ENCODE peak calls at places on chromosomes 6 and 20, in seven cellular contexts. One of them, this sample, is unnamed.

GRCh38 chr6:56851541-56852248 is 103.2 kb upstream of the BEND6 start:
- DNase-seq in hippocampal formation: peak; percentile 95
- DNase-seq in IMR-90: peak; percentile 89
- DNase-seq in foreskin keratinocyte: no peak
- DNase-seq in T-helper 17 cell: no peak
- DNase-seq in endothelial cell: peak; percentile 67
- DNase-seq in GM03348: peak; percentile 75
- DNase-seq in this sample: peak; percentile 69

GRCh38 chr6:67544851-67545452 is 1090.1 kb upstream of the ADGRB3 start:
- DNase-seq in hippocampal formation: no peak
- DNase-seq in IMR-90: no peak
- DNase-seq in foreskin keratinocyte: no peak
- DNase-seq in T-helper 17 cell: no peak
- DNase-seq in endothelial cell: no peak
- DNase-seq in GM03348: no peak
- DNase-seq in this sample: no peak

GRCh38 chr6:11277275-11278206 is 45.1 kb upstream of the NEDD9 start:
- DNase-seq in hippocampal formation: no peak
- DNase-seq in IMR-90: peak; percentile 82
- DNase-seq in foreskin keratinocyte: peak; percentile 81
- DNase-seq in T-helper 17 cell: no peak
- DNase-seq in endothelial cell: peak; percentile 10
- DNase-seq in GM03348: peak; percentile 83
- DNase-seq in this sample: no peak

GRCh38 chr6:47334334-47334733 is 24.6 kb upstream of the TNFRSF21 start:
- DNase-seq in hippocampal formation: no peak
- DNase-seq in IMR-90: no peak
- DNase-seq in foreskin keratinocyte: no peak
- DNase-seq in T-helper 17 cell: no peak
- DNase-seq in endothelial cell: no peak
- DNase-seq in GM03348: no peak
- DNase-seq in this sample: no peak

GRCh38 chr6:90860822-90861601 is 274.1 kb upstream of the MAP3K7 start:
- DNase-seq in hippocampal formation: peak; percentile 37
- DNase-seq in IMR-90: peak; percentile 15
- DNase-seq in foreskin keratinocyte: no peak
- DNase-seq in T-helper 17 cell: no peak
- DNase-seq in endothelial cell: no peak
- DNase-seq in GM03348: no peak
- DNase-seq in this sample: no peak

GRCh38 chr20:10769700-10770099 is 95.9 kb upstream of the JAG1 start:
- DNase-seq in hippocampal formation: no peak
- DNase-seq in IMR-90: peak; percentile 39
- DNase-seq in foreskin keratinocyte: no peak
- DNase-seq in T-helper 17 cell: no peak
- DNase-seq in endothelial cell: no peak
- DNase-seq in GM03348: no peak
- DNase-seq in this sample: no peak

GRCh38 chr6:20370801-20371200 is 30.9 kb upstream of the E2F3 start:
- DNase-seq in hippocampal formation: no peak
- DNase-seq in IMR-90: no peak
- DNase-seq in foreskin keratinocyte: peak; percentile 27
- DNase-seq in T-helper 17 cell: no peak
- DNase-seq in endothelial cell: no peak
- DNase-seq in GM03348: no peak
- DNase-seq in this sample: no peak

GRCh38 chr20:11331096-11331495 is 586.6 kb upstream of the BTBD3 start:
- DNase-seq in hippocampal formation: no peak
- DNase-seq in IMR-90: no peak
- DNase-seq in foreskin keratinocyte: no peak
- DNase-seq in T-helper 17 cell: no peak
- DNase-seq in endothelial cell: no peak
- DNase-seq in GM03348: no peak
- DNase-seq in this sample: no peak

GRCh38 chr6:145798530-145798929 is 16.1 kb downstream of the FBXO30 start:
- DNase-seq in hippocampal formation: no peak
- DNase-seq in IMR-90: peak; percentile 62
- DNase-seq in foreskin keratinocyte: no peak
- DNase-seq in T-helper 17 cell: no peak
- DNase-seq in endothelial cell: no peak
- DNase-seq in GM03348: no peak
- DNase-seq in this sample: no peak

GRCh38 chr20:45343445-45343866 is 4.8 kb downstream of the SDC4 start:
- DNase-seq in hippocampal formation: no peak
- DNase-seq in IMR-90: no peak
- DNase-seq in foreskin keratinocyte: no peak
- DNase-seq in T-helper 17 cell: no peak
- DNase-seq in endothelial cell: no peak
- DNase-seq in GM03348: no peak
- DNase-seq in this sample: no peak

GRCh38 chr20:6635034-6635736 is 132.3 kb upstream of the BMP2 start:
- DNase-seq in hippocampal formation: no peak
- DNase-seq in IMR-90: no peak
- DNase-seq in foreskin keratinocyte: no peak
- DNase-seq in T-helper 17 cell: no peak
- DNase-seq in endothelial cell: no peak
- DNase-seq in GM03348: no peak
- DNase-seq in this sample: no peak

GRCh38 chr6:157050537-157051280 is 272.6 kb downstream of the TMEM242 start:
- DNase-seq in hippocampal formation: no peak
- DNase-seq in IMR-90: no peak
- DNase-seq in foreskin keratinocyte: no peak
- DNase-seq in T-helper 17 cell: no peak
- DNase-seq in endothelial cell: no peak
- DNase-seq in GM03348: no peak
- DNase-seq in this sample: no peak